ENCODE peak calls at places on chromosomes 16 and 17, in eight cellular contexts. One of them, this sample, is unnamed.

GRCh38 chr16:30829130-30830071 is 42.4 kb upstream of the ZNF629 start:
- DNase-seq in WTC11: no peak
- DNase-seq in NCI-H2081: no peak
- DNase-seq in activated gamma-delta T cell: no peak
- DNase-seq in retinal pigment epithelial cell: no peak
- DNase-seq in SHP77: no peak
- DNase-seq in activated CD4-positive, alpha-beta memory T cell treated with anti-CD3 and anti-CD28 coated beads, Interleukin-2, amount 10 ng/mL, durations not matched to agents 7 days and 5 days: no peak
- DNase-seq in AG08395: peak; percentile 31
- DNase-seq in this sample: no peak

GRCh38 chr16:17369441-17369951 is 101.3 kb downstream of the XYLT1 start:
- DNase-seq in retinal pigment epithelial cell: no peak
- DNase-seq in NCI-H2081: no peak
- DNase-seq in SHP77: peak; percentile 26
- DNase-seq in activated CD4-positive, alpha-beta memory T cell treated with anti-CD3 and anti-CD28 coated beads, Interleukin-2, amount 10 ng/mL, durations not matched to agents 7 days and 5 days: peak; percentile 83
- DNase-seq in activated gamma-delta T cell: no peak
- DNase-seq in WTC11: no peak
- DNase-seq in AG08395: no peak
- DNase-seq in this sample: no peak

GRCh38 chr16:23508589-23509440 is 1.5 kb downstream of the GGA2 start:
- DNase-seq in activated gamma-delta T cell: no peak
- DNase-seq in SHP77: no peak
- DNase-seq in AG08395: no peak
- DNase-seq in WTC11: peak; percentile 37
- DNase-seq in NCI-H2081: no peak
- DNase-seq in retinal pigment epithelial cell: no peak
- DNase-seq in activated CD4-positive, alpha-beta memory T cell treated with anti-CD3 and anti-CD28 coated beads, Interleukin-2, amount 10 ng/mL, durations not matched to agents 7 days and 5 days: no peak
- DNase-seq in this sample: peak; percentile 43

GRCh38 chr17:20267459-20267842 is 199.9 kb downstream of the LGALS9B start:
- DNase-seq in AG08395: no peak
- DNase-seq in activated CD4-positive, alpha-beta memory T cell treated with anti-CD3 and anti-CD28 coated beads, Interleukin-2, amount 10 ng/mL, durations not matched to agents 7 days and 5 days: no peak
- DNase-seq in activated gamma-delta T cell: no peak
- DNase-seq in SHP77: no peak
- DNase-seq in WTC11: no peak
- DNase-seq in retinal pigment epithelial cell: no peak
- DNase-seq in NCI-H2081: peak; percentile 14
- DNase-seq in this sample: no peak

GRCh38 chr16:81095953-81096714 is at the start of gene GCSH:
- DNase-seq in retinal pigment epithelial cell: peak; percentile 97
- DNase-seq in AG08395: peak; percentile 99
- DNase-seq in SHP77: peak; percentile 99
- DNase-seq in activated gamma-delta T cell: peak; percentile 98
- DNase-seq in activated CD4-positive, alpha-beta memory T cell treated with anti-CD3 and anti-CD28 coated beads, Interleukin-2, amount 10 ng/mL, durations not matched to agents 7 days and 5 days: peak; percentile 98
- DNase-seq in WTC11: peak; percentile 99
- DNase-seq in NCI-H2081: peak; percentile 95
- DNase-seq in this sample: peak; percentile 100

GRCh38 chr17:17170346-17170976 is 35.7 kb downstream of the PLD6 start:
- DNase-seq in activated gamma-delta T cell: no peak
- DNase-seq in AG08395: peak; percentile 22
- DNase-seq in retinal pigment epithelial cell: no peak
- DNase-seq in NCI-H2081: no peak
- DNase-seq in WTC11: no peak
- DNase-seq in activated CD4-positive, alpha-beta memory T cell treated with anti-CD3 and anti-CD28 coated beads, Interleukin-2, amount 10 ng/mL, durations not matched to agents 7 days and 5 days: no peak
- DNase-seq in SHP77: no peak
- DNase-seq in this sample: peak; percentile 86

GRCh38 chr17:80068301-80069160 is 32.1 kb downstream of the CCDC40 start:
- DNase-seq in SHP77: no peak
- DNase-seq in AG08395: no peak
- DNase-seq in activated gamma-delta T cell: no peak
- DNase-seq in NCI-H2081: no peak
- DNase-seq in retinal pigment epithelial cell: peak; percentile 45
- DNase-seq in activated CD4-positive, alpha-beta memory T cell treated with anti-CD3 and anti-CD28 coated beads, Interleukin-2, amount 10 ng/mL, durations not matched to agents 7 days and 5 days: no peak
- DNase-seq in WTC11: no peak
- DNase-seq in this sample: peak; percentile 68

GRCh38 chr16:4140652-4141051 is 24.4 kb upstream of the ADCY9 start:
- DNase-seq in WTC11: no peak
- DNase-seq in NCI-H2081: no peak
- DNase-seq in SHP77: peak; percentile 43
- DNase-seq in activated gamma-delta T cell: no peak
- DNase-seq in AG08395: no peak
- DNase-seq in activated CD4-positive, alpha-beta memory T cell treated with anti-CD3 and anti-CD28 coated beads, Interleukin-2, amount 10 ng/mL, durations not matched to agents 7 days and 5 days: no peak
- DNase-seq in retinal pigment epithelial cell: no peak
- DNase-seq in this sample: peak; percentile 5

GRCh38 chr16:69253796-69254426 is 57.2 kb upstream of the VPS4A start:
- DNase-seq in activated gamma-delta T cell: no peak
- DNase-seq in retinal pigment epithelial cell: peak; percentile 23
- DNase-seq in SHP77: no peak
- DNase-seq in WTC11: no peak
- DNase-seq in AG08395: no peak
- DNase-seq in activated CD4-positive, alpha-beta memory T cell treated with anti-CD3 and anti-CD28 coated beads, Interleukin-2, amount 10 ng/mL, durations not matched to agents 7 days and 5 days: no peak
- DNase-seq in NCI-H2081: no peak
- DNase-seq in this sample: peak; percentile 66

GRCh38 chr16:53865492-53865863 is 161.5 kb downstream of the FTO start:
- DNase-seq in AG08395: peak; percentile 46
- DNase-seq in WTC11: no peak
- DNase-seq in SHP77: no peak
- DNase-seq in activated CD4-positive, alpha-beta memory T cell treated with anti-CD3 and anti-CD28 coated beads, Interleukin-2, amount 10 ng/mL, durations not matched to agents 7 days and 5 days: no peak
- DNase-seq in activated gamma-delta T cell: no peak
- DNase-seq in NCI-H2081: no peak
- DNase-seq in retinal pigment epithelial cell: no peak
- DNase-seq in this sample: peak; percentile 33

GRCh38 chr16:91484-91883 is 13.5 kb downstream of the MPG start:
- DNase-seq in WTC11: no peak
- DNase-seq in SHP77: no peak
- DNase-seq in activated CD4-positive, alpha-beta memory T cell treated with anti-CD3 and anti-CD28 coated beads, Interleukin-2, amount 10 ng/mL, durations not matched to agents 7 days and 5 days: no peak
- DNase-seq in NCI-H2081: peak; percentile 79
- DNase-seq in retinal pigment epithelial cell: peak; percentile 40
- DNase-seq in activated gamma-delta T cell: no peak
- DNase-seq in AG08395: no peak
- DNase-seq in this sample: no peak

GRCh38 chr17:55273579-55274370 is 9.0 kb downstream of the HLF start:
- DNase-seq in activated CD4-positive, alpha-beta memory T cell treated with anti-CD3 and anti-CD28 coated beads, Interleukin-2, amount 10 ng/mL, durations not matched to agents 7 days and 5 days: no peak
- DNase-seq in activated gamma-delta T cell: no peak
- DNase-seq in retinal pigment epithelial cell: no peak
- DNase-seq in WTC11: no peak
- DNase-seq in SHP77: no peak
- DNase-seq in AG08395: peak; percentile 44
- DNase-seq in NCI-H2081: no peak
- DNase-seq in this sample: peak; percentile 38

GRCh38 chr17:1899403-1900000 is 69.7 kb downstream of the RPA1 start:
- DNase-seq in AG08395: no peak
- DNase-seq in WTC11: no peak
- DNase-seq in retinal pigment epithelial cell: no peak
- DNase-seq in SHP77: no peak
- DNase-seq in NCI-H2081: no peak
- DNase-seq in activated gamma-delta T cell: no peak
- DNase-seq in activated CD4-positive, alpha-beta memory T cell treated with anti-CD3 and anti-CD28 coated beads, Interleukin-2, amount 10 ng/mL, durations not matched to agents 7 days and 5 days: no peak
- DNase-seq in this sample: no peak

GRCh38 chr17:82022310-82022980 is at the start of gene CENPX:
- DNase-seq in activated gamma-delta T cell: no peak
- DNase-seq in SHP77: peak; percentile 29
- DNase-seq in WTC11: no peak
- DNase-seq in NCI-H2081: no peak
- DNase-seq in AG08395: no peak
- DNase-seq in retinal pigment epithelial cell: no peak
- DNase-seq in activated CD4-positive, alpha-beta memory T cell treated with anti-CD3 and anti-CD28 coated beads, Interleukin-2, amount 10 ng/mL, durations not matched to agents 7 days and 5 days: no peak
- DNase-seq in this sample: peak; percentile 17

GRCh38 chr17:41784207-41784744 is 2.2 kb downstream of the JUP start:
- DNase-seq in WTC11: peak; percentile 67
- DNase-seq in AG08395: no peak
- DNase-seq in activated CD4-positive, alpha-beta memory T cell treated with anti-CD3 and anti-CD28 coated beads, Interleukin-2, amount 10 ng/mL, durations not matched to agents 7 days and 5 days: no peak
- DNase-seq in retinal pigment epithelial cell: no peak
- DNase-seq in SHP77: no peak
- DNase-seq in NCI-H2081: no peak
- DNase-seq in activated gamma-delta T cell: no peak
- DNase-seq in this sample: no peak

GRCh38 chr16:19817122-19817521 is 67.5 kb downstream of the GPRC5B start:
- DNase-seq in retinal pigment epithelial cell: no peak
- DNase-seq in AG08395: no peak
- DNase-seq in activated gamma-delta T cell: no peak
- DNase-seq in activated CD4-positive, alpha-beta memory T cell treated with anti-CD3 and anti-CD28 coated beads, Interleukin-2, amount 10 ng/mL, durations not matched to agents 7 days and 5 days: no peak
- DNase-seq in SHP77: no peak
- DNase-seq in WTC11: no peak
- DNase-seq in NCI-H2081: no peak
- DNase-seq in this sample: no peak

GRCh38 chr17:61235001-61235820 is 164.4 kb upstream of the TBX2 start:
- DNase-seq in retinal pigment epithelial cell: peak; percentile 28
- DNase-seq in NCI-H2081: no peak
- DNase-seq in activated gamma-delta T cell: no peak
- DNase-seq in SHP77: no peak
- DNase-seq in WTC11: no peak
- DNase-seq in AG08395: no peak
- DNase-seq in activated CD4-positive, alpha-beta memory T cell treated with anti-CD3 and anti-CD28 coated beads, Interleukin-2, amount 10 ng/mL, durations not matched to agents 7 days and 5 days: no peak
- DNase-seq in this sample: peak; percentile 4

GRCh38 chr17:56289321-56289720 is 136.0 kb downstream of the ANKFN1 start:
- DNase-seq in WTC11: no peak
- DNase-seq in activated gamma-delta T cell: no peak
- DNase-seq in retinal pigment epithelial cell: no peak
- DNase-seq in AG08395: peak; percentile 30
- DNase-seq in NCI-H2081: no peak
- DNase-seq in SHP77: no peak
- DNase-seq in activated CD4-positive, alpha-beta memory T cell treated with anti-CD3 and anti-CD28 coated beads, Interleukin-2, amount 10 ng/mL, durations not matched to agents 7 days and 5 days: no peak
- DNase-seq in this sample: no peak

GRCh38 chr17:68591583-68591982 is 9.6 kb downstream of the FAM20A start:
- DNase-seq in NCI-H2081: no peak
- DNase-seq in activated gamma-delta T cell: no peak
- DNase-seq in WTC11: peak; percentile 65
- DNase-seq in retinal pigment epithelial cell: no peak
- DNase-seq in activated CD4-positive, alpha-beta memory T cell treated with anti-CD3 and anti-CD28 coated beads, Interleukin-2, amount 10 ng/mL, durations not matched to agents 7 days and 5 days: no peak
- DNase-seq in AG08395: no peak
- DNase-seq in SHP77: peak; percentile 74
- DNase-seq in this sample: no peak

This sample was measured in adipocyte.